ENCODE peak calls at places on chromosome 13, in four cellular contexts. H is transverse colon, P is heart right ventricle, R is brain microvascular endothelial cell. Y is an unnamed sample.

GRCh38 chr13:48142437-48142836 is 47.5 kb upstream of the MED4 start:
- DNase-seq in R (no peak), P (no peak), H (no peak), Y (no peak)

GRCh38 chr13:49620170-49620621 is 8.1 kb upstream of the ARL11 start:
- DNase-seq in P (peak; percentile 29), R (no peak), H (peak; percentile 33), Y (no peak)

GRCh38 chr13:52141299-52141698 is 12.4 kb upstream of the NEK5 start:
- DNase-seq in R (no peak), H (no peak), P (no peak), Y (no peak)

GRCh38 chr13:95956589-95957148 is 96.5 kb downstream of the UGGT2 start:
- DNase-seq in P (no peak), R (peak; percentile 8), H (no peak), Y (no peak)

GRCh38 chr13:44934724-44935123 is 54.5 kb downstream of the NUFIP1 start:
- DNase-seq in P (no peak), H (no peak), R (no peak), Y (no peak)

GRCh38 chr13:59951011-59951410 is 212.7 kb downstream of the DIAPH3 start:
- DNase-seq in P (no peak), R (peak; percentile 49), H (no peak), Y (no peak)

GRCh38 chr13:71870036-71870435 is 3.0 kb upstream of the DACH1 start:
- DNase-seq in R (no peak), P (no peak), H (no peak), Y (no peak)

GRCh38 chr13:75326173-75327131 is 155.5 kb downstream of the TBC1D4 start:
- DNase-seq in R (peak; percentile 17), P (no peak), H (no peak), Y (no peak)

GRCh38 chr13:24203726-24204295 is 43.3 kb downstream of the SPATA13 start:
- DNase-seq in P (no peak), R (no peak), H (no peak), Y (no peak)

GRCh38 chr13:35699805-35700204 is 223.3 kb upstream of the MAB21L1 start:
- DNase-seq in H (peak; percentile 22), P (no peak), R (peak; percentile 45), Y (no peak)

GRCh38 chr13:35702316-35702715 is 225.8 kb upstream of the MAB21L1 start:
- DNase-seq in H (no peak), P (no peak), R (no peak), Y (no peak)

GRCh38 chr13:35703061-35703460 is 226.6 kb upstream of the MAB21L1 start:
- DNase-seq in H (no peak), R (no peak), P (no peak), Y (no peak)

GRCh38 chr13:35699181-35699580 is 222.7 kb upstream of the MAB21L1 start:
- DNase-seq in H (no peak), P (no peak), R (peak; percentile 51), Y (no peak)

GRCh38 chr13:35700661-35701060 is 224.2 kb upstream of the MAB21L1 start:
- DNase-seq in H (no peak), R (peak; percentile 35), P (no peak), Y (no peak)
- H3K4me3 ChIP-seq in H (no peak overlapping the region), R (no peak overlapping the region), P (no peak overlapping the region), Y (no peak overlapping the region)

DNA sequence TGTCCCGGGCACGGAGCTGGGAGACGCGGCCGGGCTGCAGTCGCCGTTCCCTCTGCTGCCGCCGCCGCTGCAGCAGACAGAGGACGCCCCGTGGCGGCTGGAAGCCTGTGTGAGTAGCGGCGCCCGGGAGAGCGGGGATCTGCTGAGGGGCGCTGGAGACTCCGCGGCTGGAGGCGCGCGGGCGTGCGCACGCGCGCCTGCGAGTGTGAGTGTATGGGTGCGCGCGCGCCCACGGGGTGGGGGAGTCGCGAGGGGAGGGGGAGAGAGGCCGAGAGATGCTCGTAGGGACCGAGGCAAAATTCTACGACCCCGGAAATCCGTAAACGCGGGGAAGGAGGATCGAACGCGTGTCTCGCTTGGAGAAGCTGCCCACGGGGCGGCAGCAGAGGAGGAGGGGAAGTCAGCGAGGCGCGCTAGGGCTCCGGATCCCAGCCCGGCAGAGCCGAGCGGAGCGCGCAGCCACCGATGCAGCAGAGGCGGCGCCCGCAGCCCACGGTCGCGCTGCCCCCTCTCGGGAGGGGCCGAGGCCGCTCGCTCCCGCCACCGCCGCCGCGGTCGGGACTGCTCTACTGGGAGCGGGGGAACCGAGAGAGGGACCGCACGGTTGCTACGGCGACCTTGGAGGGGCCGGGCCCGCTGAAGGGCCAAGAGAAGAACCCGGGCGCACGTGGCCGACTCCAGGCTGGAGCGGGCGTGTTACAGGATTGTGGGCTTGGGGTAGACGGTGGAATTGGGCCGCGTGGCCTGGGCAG is at the start of gene ENOX1:
- DNase-seq in P (peak; percentile 78), H (peak; percentile 38), R (peak; percentile 48), Y (peak; percentile 49)
- TF ChIP-seq CTCF in P (peak; percentile 34), H (no peak), R (no peak), Y (peak; percentile 17)

DNA sequence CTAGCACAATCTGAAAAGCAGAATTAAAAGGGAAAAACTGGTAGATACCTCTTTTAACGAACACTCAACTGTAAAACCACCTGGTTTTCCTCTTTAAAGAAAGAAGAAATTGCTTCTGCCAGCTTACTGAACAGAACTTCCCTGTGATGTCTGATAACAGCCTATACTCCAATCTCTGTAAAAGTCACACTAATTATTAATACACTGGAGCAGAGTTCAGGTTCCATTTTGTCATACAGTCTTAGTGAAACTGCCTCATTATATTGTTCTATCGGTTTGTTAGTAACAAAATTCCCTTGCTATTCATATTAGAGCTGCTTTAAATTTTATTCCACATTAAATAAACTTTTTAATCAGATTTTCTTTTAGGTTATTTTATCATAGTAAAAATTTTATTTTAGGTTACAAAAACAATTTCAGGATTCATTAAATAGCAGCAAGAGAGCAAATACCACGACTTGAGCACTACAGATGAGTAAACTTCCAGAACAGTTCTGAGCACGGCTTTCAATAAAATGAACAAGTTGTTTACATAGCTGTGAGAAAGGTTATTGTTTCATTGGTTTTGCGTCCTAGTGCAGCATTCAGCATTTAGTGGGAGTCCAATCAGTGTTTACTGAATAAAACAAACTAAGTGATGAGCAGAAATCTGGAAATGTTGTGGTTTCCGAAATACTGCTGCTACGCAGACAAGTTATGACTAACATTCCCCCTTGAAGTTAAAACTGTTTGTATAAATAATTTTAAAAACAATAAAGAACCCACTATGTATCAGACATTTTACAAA is 251.3 kb upstream of the STARD13 start:
- DNase-seq in R (peak; percentile 68), P (no peak), H (no peak), Y (peak; percentile 89)
- H3K27ac ChIP-seq in R (peak overlapping the region; percentile 74), P (peak overlapping the region; percentile 34), H (peak overlapping the region; percentile 67), Y (no peak overlapping the region)

DNA sequence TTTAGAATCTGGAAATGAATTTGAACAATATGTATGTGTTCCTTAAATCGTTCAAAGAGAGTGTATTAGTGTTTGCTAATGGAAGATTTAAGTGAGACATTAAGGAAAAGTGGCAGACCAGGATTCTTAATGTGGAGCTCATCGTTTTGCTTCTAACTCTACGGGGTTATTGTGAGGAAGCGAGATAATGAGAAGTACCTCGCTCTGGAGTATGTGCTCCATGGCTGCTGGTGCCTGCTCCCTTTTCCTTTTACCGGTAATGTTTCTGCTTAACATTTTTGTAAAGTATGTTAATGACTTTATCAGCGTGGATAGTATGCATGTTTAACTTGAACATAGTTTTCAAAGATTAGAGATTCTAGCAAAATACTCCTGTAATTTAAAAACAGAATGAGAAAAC is 13.7 kb downstream of the KLF5 start:
- DNase-seq in R (no peak), H (no peak), P (no peak), Y (no peak)
- H3K4me3 ChIP-seq in R (no peak overlapping the region), H (no peak overlapping the region), P (no peak overlapping the region), Y (no peak overlapping the region)

GRCh38 chr13:65677906-65678305 is 1552.2 kb downstream of the PCDH9 start:
- DNase-seq in R (no peak), H (no peak), P (no peak), Y (no peak)
- TF ChIP-seq CTCF in R (peak; percentile 18), H (no peak), P (no peak), Y (no peak)

DNA sequence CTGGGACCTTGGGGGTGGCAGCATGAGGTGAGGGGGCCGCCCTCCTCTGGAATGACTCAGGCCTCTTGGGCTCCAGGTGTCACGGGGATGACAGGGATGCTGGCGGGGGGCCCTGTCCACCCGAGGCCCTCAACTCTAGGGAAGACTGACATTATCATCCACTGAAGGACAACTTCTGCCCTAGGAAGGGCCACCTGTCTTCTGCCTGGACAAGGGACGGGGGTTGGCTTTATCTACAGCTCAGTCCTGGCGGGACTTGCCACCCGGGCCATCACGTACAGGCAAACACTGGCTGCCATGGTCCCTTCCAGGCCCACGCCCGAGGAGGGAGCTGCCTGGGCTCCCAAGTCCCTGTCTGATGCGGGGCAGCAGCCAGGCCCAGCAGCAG is 130.7 kb downstream of the STK24 start:
- DNase-seq in P (no peak), H (no peak), R (no peak), Y (no peak)
- H3K27ac ChIP-seq in P (no peak overlapping the region), H (peak overlapping the region; percentile 3), R (no peak overlapping the region), Y (no peak overlapping the region)